ENCODE peak calls at places on chromosomes 4 and X, in nine cellular contexts. I is left ventricle myocardium inferior, U is coronary artery, F is suprapubic skin, Z is AG09319, P is endothelial cell of umbilical vein, O is HCT116, G is GM10248, Y is endodermal cell. T is an unnamed sample.

GRCh38 chr4:10033191-10033881 is 12.0 kb upstream of the SLC2A9 start:
- DNase-seq in I (peak), U (no peak), F (peak), Z (no peak), P (peak), O (no peak), G (no peak), Y (peak), T (no peak)

GRCh38 chr4:4417886-4418285 is 31.0 kb downstream of the NSG1 start:
- DNase-seq in I (no peak), U (peak), F (no peak), Z (no peak), P (no peak), O (no peak), G (no peak), Y (peak), T (no peak)

GRCh38 chr4:8508266-8508665 is 67.7 kb downstream of the TRMT44 start:
- DNase-seq in I (no peak), U (no peak), F (no peak), Z (no peak), P (no peak), O (no peak), G (no peak), Y (no peak), T (no peak)

GRCh38 chrX:70453024-70453618 is 8.5 kb downstream of the DLG3 start:
- DNase-seq in I (no peak), U (no peak), F (no peak), Z (no peak), P (no peak), O (no peak), G (no peak), Y (no peak), T (no peak)

GRCh38 chr4:144645102-144645469 is 870 bp upstream of the HHIP start:
- DNase-seq in I (no peak), U (no peak), F (no peak), Z (no peak), P (no peak), O (no peak), G (no peak), Y (no peak), T (no peak)

GRCh38 chrX:149865390-149865789 is 15.6 kb upstream of the MAGEA8 start:
- DNase-seq in I (no peak), U (no peak), F (no peak), Z (no peak), P (no peak), O (no peak), G (no peak), Y (no peak), T (no peak)

GRCh38 chr4:110634320-110635154 is 11.7 kb upstream of the PITX2 start:
- DNase-seq in I (no peak), U (no peak), F (no peak), Z (no peak), P (no peak), O (no peak), G (no peak), Y (no peak), T (no peak)

GRCh38 chr4:161101881-161102280 is 1061.9 kb downstream of the FSTL5 start:
- DNase-seq in I (no peak), U (no peak), F (no peak), Z (no peak), P (no peak), O (no peak), G (no peak), Y (no peak), T (no peak)

GRCh38 chrX:40152706-40153334 is 55.1 kb upstream of the BCOR start:
- DNase-seq in I (peak), U (no peak), F (no peak), Z (no peak), P (no peak), O (no peak), G (peak), Y (peak), T (peak)

DNA sequence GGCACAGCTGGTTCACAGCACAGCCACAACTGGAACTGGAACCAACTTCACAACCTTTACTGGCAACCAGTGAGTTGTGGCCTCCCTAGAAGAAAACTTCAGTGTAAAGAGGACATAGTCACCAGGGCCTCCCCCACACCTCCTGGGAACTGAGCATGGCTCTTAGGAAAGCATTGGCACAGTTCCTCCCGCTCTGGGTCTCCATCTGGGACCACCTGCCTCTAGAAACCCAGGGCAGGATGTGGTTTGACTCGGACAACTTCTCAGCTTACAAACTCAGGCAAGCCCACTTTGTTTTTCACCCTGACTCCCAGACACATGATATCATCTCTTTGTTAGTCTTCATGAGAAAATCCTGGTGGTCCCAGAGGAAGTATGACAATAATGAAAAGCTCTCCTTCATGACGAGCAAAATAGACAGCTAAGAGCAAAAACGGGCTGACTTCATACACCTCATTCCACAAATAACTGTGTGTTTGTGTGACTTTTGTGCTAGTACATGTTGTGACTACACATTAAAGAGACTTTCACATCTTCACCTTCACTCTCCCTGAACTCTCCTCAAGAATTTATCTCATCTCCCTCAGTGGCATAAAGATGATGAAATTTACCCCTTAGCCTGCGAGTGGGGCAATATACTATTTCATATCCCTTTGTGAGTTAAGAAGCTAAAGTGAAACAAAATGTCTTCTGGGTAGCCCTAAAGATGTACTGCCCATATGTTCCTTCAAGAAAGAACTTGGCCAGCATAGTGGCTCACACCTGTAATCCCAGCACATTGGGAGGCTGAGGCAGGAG is 75.4 kb downstream of the SH3KBP1 start:
- DNase-seq in I (no peak), U (peak), F (no peak), Z (no peak), P (no peak), O (no peak), G (no peak), Y (no peak), T (no peak)
- TF ChIP-seq CTCF in I (no peak), U (no peak), F (no peak), Z (no peak), P (no peak), O (no peak), G (no peak), Y (no peak), T (no peak)

GRCh38 chrX:57453901-57454300 is 137.9 kb upstream of the ZXDB start:
- DNase-seq in I (no peak), U (no peak), F (no peak), Z (no peak), P (peak), O (no peak), G (peak), Y (peak), T (no peak)
- TF ChIP-seq CTCF in I (peak), U (no peak), F (no peak), Z (peak), P (peak), O (peak), G (peak), Y (peak), T (no peak)

GRCh38 chrX:132592880-132593279 is 104.0 kb upstream of the MBNL3 start:
- DNase-seq in I (no peak), U (no peak), F (no peak), Z (no peak), P (peak), O (no peak), G (peak), Y (peak), T (peak)

GRCh38 chrX:132590350-132591026 is 101.7 kb upstream of the MBNL3 start:
- DNase-seq in I (no peak), U (no peak), F (no peak), Z (no peak), P (no peak), O (no peak), G (no peak), Y (no peak), T (no peak)

GRCh38 chrX:132594129-132594528 is 105.3 kb upstream of the MBNL3 start:
- DNase-seq in I (no peak), U (no peak), F (no peak), Z (no peak), P (no peak), O (no peak), G (no peak), Y (no peak), T (no peak)

GRCh38 chrX:132591719-132592275 is 103.0 kb upstream of the MBNL3 start:
- DNase-seq in I (no peak), U (no peak), F (no peak), Z (no peak), P (peak), O (no peak), G (no peak), Y (no peak), T (no peak)
- TF ChIP-seq CTCF in I (no peak), U (no peak), F (no peak), Z (no peak), P (no peak), O (no peak), G (no peak), Y (no peak), T (no peak)

GRCh38 chr4:139581096-139581495 is 25.1 kb upstream of the SETD7 start:
- DNase-seq in I (no peak), U (no peak), F (no peak), Z (no peak), P (no peak), O (no peak), G (no peak), Y (no peak), T (no peak)

GRCh38 chr4:139584019-139584418 is 28.0 kb upstream of the SETD7 start:
- DNase-seq in I (no peak), U (no peak), F (no peak), Z (no peak), P (no peak), O (no peak), G (no peak), Y (no peak), T (no peak)

GRCh38 chr4:139584784-139585183 is 28.8 kb upstream of the SETD7 start:
- DNase-seq in I (no peak), U (no peak), F (no peak), Z (no peak), P (no peak), O (no peak), G (no peak), Y (no peak), T (no peak)

GRCh38 chr4:139585468-139585867 is 29.4 kb upstream of the SETD7 start:
- DNase-seq in I (no peak), U (no peak), F (no peak), Z (no peak), P (no peak), O (no peak), G (no peak), Y (no peak), T (no peak)

DNA sequence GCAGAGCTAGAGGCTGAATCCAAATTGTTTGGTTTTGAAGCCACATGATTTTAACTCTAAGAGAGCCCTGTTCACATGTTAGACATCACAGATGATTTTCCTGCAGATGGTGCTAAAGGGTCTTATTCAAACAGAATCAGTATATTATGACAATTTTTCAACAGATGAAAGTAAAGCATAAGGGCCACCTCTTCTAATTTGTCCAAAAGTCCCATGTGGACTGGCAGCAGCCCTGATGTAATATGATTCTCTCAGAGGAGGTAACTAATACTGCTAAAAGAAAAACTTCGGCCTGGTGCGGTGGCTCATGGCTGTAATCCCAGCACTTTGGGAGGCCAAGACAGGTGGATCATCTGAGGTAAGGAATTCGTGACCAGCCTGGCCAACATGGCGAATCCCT is 26.0 kb upstream of the SETD7 start:
- DNase-seq in I (no peak), U (no peak), F (no peak), Z (no peak), P (no peak), O (no peak), G (no peak), Y (no peak), T (no peak)
- TF ChIP-seq CTCF in I (no peak), U (no peak), F (no peak), Z (peak), P (no peak), O (no peak), G (no peak), Y (no peak), T (no peak)